ENCODE peak calls at places on chromosomes 13 and 19, in eight cellular contexts. Q, V, F, L, A, O, Y and J are unnamed samples. For H3K4me1, the result is how much of the 10 kb centered on the place peaks cover.

GRCh38 chr13:105334211-105334610 is 1201.3 kb downstream of the EFNB2 start:
- DNase-seq in Q (peak), V (peak), F (no peak), L (no peak), A (no peak), O (no peak), Y (peak), J (peak)

GRCh38 chr19:43435775-43436174 is 21.1 kb downstream of the TEX101 start:
- DNase-seq in Q (no peak), V (no peak), F (no peak), L (no peak), A (no peak), O (no peak), Y (no peak), J (no peak)

GRCh38 chr19:12766051-12766521 is 9.3 kb downstream of the HOOK2 start:
- DNase-seq in Q (no peak), V (peak), F (peak), L (peak), A (no peak), O (no peak), Y (peak), J (peak)

GRCh38 chr13:63693696-63694095 is 2278.0 kb upstream of the PCDH20 start:
- DNase-seq in Q (no peak), V (no peak), F (no peak), L (no peak), A (no peak), O (no peak), Y (no peak), J (no peak)

GRCh38 chr13:31267126-31267784 is 67.5 kb downstream of the B3GLCT start:
- DNase-seq in Q (no peak), V (no peak), F (no peak), L (no peak), A (no peak), O (no peak), Y (peak), J (no peak)

GRCh38 chr19:54518844-54519243 is 16.2 kb downstream of the LAIR2 start:
- DNase-seq in Q (no peak), V (peak), F (no peak), L (no peak), A (no peak), O (no peak), Y (no peak), J (no peak)

GRCh38 chr13:91531646-91532045 is 133.2 kb downstream of the GPC5 start:
- DNase-seq in Q (no peak), V (no peak), F (no peak), L (no peak), A (no peak), O (no peak), Y (no peak), J (no peak)

GRCh38 chr13:41788552-41788951 is 172.4 kb downstream of the VWA8 start:
- DNase-seq in Q (no peak), V (peak), F (no peak), L (no peak), A (no peak), O (no peak), Y (no peak), J (no peak)

GRCh38 chr13:51625555-51626345 is 41.5 kb downstream of the WDFY2 start:
- DNase-seq in Q (no peak), V (peak), F (no peak), L (no peak), A (no peak), O (no peak), Y (no peak), J (no peak)

GRCh38 chr19:1278074-1278473 is 2.7 kb downstream of the FAM174C start:
- DNase-seq in Q (no peak), V (no peak), F (no peak), L (no peak), A (no peak), O (no peak), Y (no peak), J (no peak)

GRCh38 chr19:39237200-39238184 is 7.3 kb downstream of the IFNL3 start:
- DNase-seq in Q (no peak), V (no peak), F (peak), L (no peak), A (peak), O (no peak), Y (no peak), J (no peak)

GRCh38 chr19:41894350-41894749 is 11.4 kb downstream of the ARHGEF1 start:
- DNase-seq in Q (no peak), V (no peak), F (no peak), L (no peak), A (no peak), O (no peak), Y (no peak), J (no peak)

GRCh38 chr19:35247526-35248309 is 1.1 kb upstream of the LSR start:
- DNase-seq in Q (no peak), V (no peak), F (peak), L (peak), A (peak), O (peak), Y (no peak), J (no peak)

DNA sequence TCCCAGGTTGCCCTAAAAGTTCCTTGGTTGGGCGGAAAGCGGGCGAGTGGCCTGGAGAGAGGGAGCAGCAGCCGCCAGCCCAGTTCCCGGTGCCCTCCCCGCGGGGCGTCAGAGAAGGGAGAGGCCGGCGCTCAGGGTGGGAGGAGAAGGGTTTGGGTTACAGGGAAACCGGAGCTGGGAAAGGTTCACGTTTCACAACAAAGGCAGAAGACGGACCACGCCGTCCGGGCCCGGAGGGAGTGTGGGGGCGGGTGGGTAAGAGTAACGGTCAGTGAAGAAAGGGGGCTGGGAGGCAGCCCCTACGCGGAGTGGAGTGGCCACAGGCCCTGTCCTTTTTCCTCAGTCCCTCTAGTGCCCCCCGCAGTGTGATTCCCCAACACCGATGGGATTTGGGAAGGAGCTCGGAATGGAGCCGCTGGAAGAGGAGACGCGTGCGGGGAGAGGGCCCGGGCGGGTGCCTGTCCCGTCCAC is 1.6 kb downstream of the SIX5 start:
- DNase-seq in Q (peak), V (peak), F (peak), L (no peak), A (no peak), O (peak), Y (peak), J (peak)
- H3K4me1 ChIP-seq in Q (half or more), V (under half), F (under half), L (under half), A (under half), O (under half), Y (under half), J (under half)

DNA sequence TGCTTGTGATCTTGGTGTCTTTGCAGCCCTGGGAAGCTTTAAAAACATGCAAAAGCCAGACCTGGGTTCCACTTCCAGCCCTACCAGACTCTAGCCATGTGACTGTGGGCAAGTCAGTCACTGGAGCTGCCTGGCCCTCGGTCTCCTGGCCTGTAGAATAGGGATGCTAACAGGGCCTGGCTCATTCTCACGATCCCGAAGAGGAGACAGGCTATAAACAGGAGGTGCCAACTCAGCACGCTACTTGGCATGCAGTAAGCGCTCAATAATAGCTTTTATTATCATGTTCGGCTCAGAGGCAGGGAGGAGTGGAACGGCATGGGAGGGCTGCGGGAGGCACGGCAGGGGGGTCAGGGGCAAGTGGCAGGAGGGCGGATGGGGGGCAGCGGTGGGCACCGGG is 1.7 kb downstream of the CTXN1 start:
- DNase-seq in Q (no peak), V (no peak), F (no peak), L (no peak), A (no peak), O (no peak), Y (no peak), J (no peak)
- H3K4me2 ChIP-seq in Q (no peak), V (no peak), F (no peak), L (peak), A (no peak), O (no peak), Y (peak), J (no peak)

GRCh38 chr19:14599548-14600147 is 16.8 kb downstream of the CLEC17A start:
- DNase-seq in Q (no peak), V (no peak), F (no peak), L (no peak), A (no peak), O (no peak), Y (no peak), J (no peak)
- H3K4me1 ChIP-seq in Q (under half), V (under half), F (under half), L (under half), A (under half), O (under half), Y (under half), J (under half)

DNA sequence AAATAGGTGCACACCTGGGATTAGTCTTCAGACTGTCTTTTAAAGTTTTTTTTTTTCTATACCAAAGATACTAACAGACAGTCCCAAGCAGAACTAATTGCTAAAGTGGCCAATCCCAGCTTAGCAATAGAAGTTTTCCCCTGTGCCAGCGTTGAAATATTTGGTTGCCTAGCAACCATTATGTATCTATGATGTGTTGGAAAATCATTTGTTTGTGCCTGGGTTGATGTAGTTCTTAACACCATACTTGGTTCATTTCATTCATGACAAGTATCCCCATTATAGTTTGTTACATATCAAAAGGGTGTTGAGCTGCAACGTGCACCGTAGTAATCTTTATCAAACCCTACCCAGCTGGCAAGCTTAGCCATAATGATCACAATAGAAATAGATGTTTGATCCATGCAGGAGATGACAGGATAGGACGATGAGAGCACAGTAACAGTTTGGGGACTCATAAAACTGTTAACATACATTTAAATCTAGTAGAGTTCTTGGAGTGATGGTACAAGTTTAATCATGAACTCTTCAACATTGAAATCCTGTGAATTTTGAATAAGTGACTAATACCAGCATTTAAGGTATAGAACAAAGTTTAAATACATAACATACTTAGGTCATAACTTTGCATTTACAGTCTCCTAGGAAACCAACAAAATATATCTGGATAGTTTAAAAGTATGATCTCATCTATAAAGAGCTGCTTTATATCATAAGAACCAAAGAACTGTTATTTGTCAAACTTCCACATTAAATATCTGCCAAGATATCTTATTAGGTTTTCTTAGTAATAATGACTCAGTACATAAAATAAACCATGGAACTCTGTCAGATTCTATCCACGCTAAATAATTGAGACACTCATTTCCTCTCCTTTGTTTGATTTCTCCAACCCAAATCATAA is 73.4 kb downstream of the MBNL2 start:
- DNase-seq in Q (peak), V (peak), F (no peak), L (no peak), A (no peak), O (no peak), Y (peak), J (peak)
- H3K4me2 ChIP-seq in Q (no peak), V (peak), F (no peak), L (no peak), A (no peak), O (no peak), Y (peak), J (peak)

DNA sequence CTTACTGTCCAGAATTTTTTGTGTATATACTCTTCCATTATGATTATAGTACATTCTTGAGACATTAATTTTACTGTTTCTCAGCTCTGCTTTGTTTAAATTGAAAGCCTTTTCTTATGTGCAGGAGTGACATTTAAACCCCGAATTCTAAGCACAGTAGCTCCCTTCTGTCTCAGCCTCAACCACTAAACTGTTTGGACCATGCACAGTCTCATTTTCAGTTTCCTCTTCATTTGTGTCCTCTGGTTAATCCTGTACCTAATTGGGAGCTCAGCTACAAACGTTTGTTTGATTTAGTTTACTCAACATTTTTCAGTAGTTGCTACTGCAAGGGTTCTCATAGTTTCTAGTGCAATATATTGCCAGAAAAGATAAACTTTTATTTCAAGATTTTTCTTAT is 206.3 kb downstream of the SLITRK5 start:
- DNase-seq in Q (no peak), V (no peak), F (no peak), L (no peak), A (no peak), O (no peak), Y (no peak), J (no peak)
- H3K4me1 ChIP-seq in Q (under half), V (under half), F (under half), L (under half), A (under half), O (under half), Y (under half), J (under half)

GRCh38 chr19:4794971-4795370 is 3.4 kb downstream of the FEM1A start:
- DNase-seq in Q (no peak), V (no peak), F (no peak), L (no peak), A (no peak), O (no peak), Y (no peak), J (no peak)
- H3K4me2 ChIP-seq in Q (no peak), V (no peak), F (no peak), L (no peak), A (no peak), O (no peak), Y (peak), J (no peak)